ENCODE peak calls at places on chromosomes 5 and 9, in four cellular contexts. B is HFFc6, J is HEK293T, Y is RWPE1. M is an unnamed sample.

GRCh38 chr9:119961774-119962408 is 592.7 kb upstream of the BRINP1 start:
- DNase-seq in B (peak; percentile 31), J (peak; percentile 65), Y (peak; percentile 36), M (peak; percentile 21)

GRCh38 chr5:20575515-20575914 is 587.5 kb upstream of the CDH18 start:
- DNase-seq in B (no peak), J (no peak), Y (no peak), M (no peak)

GRCh38 chr9:107039546-107039945 is 176.6 kb downstream of the ZNF462 start:
- DNase-seq in B (no peak), J (no peak), Y (no peak), M (no peak)

GRCh38 chr5:148967783-148968182 is 95.1 kb downstream of the SH3TC2 start:
- DNase-seq in B (no peak), J (no peak), Y (no peak), M (no peak)

GRCh38 chr5:172749881-172750608 is 20.9 kb downstream of the DUSP1 start:
- DNase-seq in B (no peak), J (no peak), Y (no peak), M (no peak)

GRCh38 chr5:53123702-53124101 is 14.1 kb upstream of the MOCS2 start:
- DNase-seq in B (no peak), J (no peak), Y (peak; percentile 39), M (no peak)

GRCh38 chr5:143228597-143229293 is 174.7 kb downstream of the NR3C1 start:
- DNase-seq in B (no peak), J (no peak), Y (no peak), M (no peak)

GRCh38 chr5:149005077-149005892 is 57.6 kb downstream of the SH3TC2 start:
- DNase-seq in B (peak; percentile 54), J (no peak), Y (no peak), M (no peak)

GRCh38 chr5:157434096-157434495 is 25.9 kb upstream of the NIPAL4 start:
- DNase-seq in B (no peak), J (no peak), Y (no peak), M (no peak)

GRCh38 chr9:132901859-132902831 is 23.4 kb downstream of the SPACA9 start:
- DNase-seq in B (peak; percentile 89), J (peak; percentile 87), Y (peak; percentile 95), M (peak; percentile 87)

GRCh38 chr9:126439402-126439765 is 112.8 kb downstream of the MVB12B start:
- DNase-seq in B (peak; percentile 60), J (no peak), Y (peak; percentile 58), M (peak; percentile 77)

GRCh38 chr5:20972419-20972925 is 984.5 kb upstream of the CDH18 start:
- DNase-seq in B (no peak), J (peak; percentile 4), Y (peak; percentile 24), M (peak; percentile 47)

GRCh38 chr5:173327948-173328895 is at the start of gene STC2:
- DNase-seq in B (peak; percentile 93), J (peak; percentile 94), Y (peak; percentile 96), M (peak; percentile 68)

GRCh38 chr5:128681764-128682664 is 144.0 kb upstream of the FBN2 start:
- DNase-seq in B (no peak), J (peak; percentile 27), Y (peak; percentile 37), M (no peak)

GRCh38 chr5:16934123-16934522 is 2.0 kb downstream of the MYO10 start:
- DNase-seq in B (peak; percentile 83), J (peak; percentile 74), Y (peak; percentile 84), M (peak; percentile 84)

GRCh38 chr5:154858972-154859950 is 834 bp downstream of the CNOT8 start:
- DNase-seq in B (peak; percentile 10), J (no peak), Y (no peak), M (no peak)

GRCh38 chr9:95409650-95410426 is 92.3 kb upstream of the FANCC start:
- DNase-seq in B (peak; percentile 38), J (no peak), Y (peak; percentile 84), M (no peak)

GRCh38 chr5:41435276-41435675 is 75.1 kb downstream of the PLCXD3 start:
- DNase-seq in B (no peak), J (no peak), Y (no peak), M (no peak)

GRCh38 chr5:51997908-51998307 is 614.7 kb downstream of the ISL1 start:
- DNase-seq in B (no peak), J (no peak), Y (no peak), M (no peak)

GRCh38 chr5:157371655-157372471 is 88.2 kb upstream of the NIPAL4 start:
- DNase-seq in B (peak; percentile 49), J (no peak), Y (no peak), M (no peak)

GRCh38 chr5:23332650-23333251 is 174.7 kb upstream of the PRDM9 start:
- DNase-seq in B (no peak), J (peak; percentile 43), Y (peak; percentile 40), M (no peak)

GRCh38 chr5:111461261-111461671 is 51.1 kb downstream of the STARD4 start:
- DNase-seq in B (peak; percentile 8), J (peak; percentile 35), Y (peak; percentile 62), M (no peak)

GRCh38 chr9:131773911-131774379 is 34.1 kb upstream of the RAPGEF1 start:
- DNase-seq in B (peak; percentile 51), J (peak; percentile 70), Y (peak; percentile 82), M (no peak)